ENCODE peak calls at places on chromosomes 6 and 20, in six cellular contexts. One of them, this sample, is unnamed.

GRCh38 chr6:144749263-144749662 is 464.1 kb downstream of the UTRN start:
- DNase-seq in stimulated activated CD8-positive, alpha-beta memory T cell treated with anti-CD3 and anti-CD28 coated beads, Interleukin-15, amount 100 ng/mL, for 24 hours: no peak
- DNase-seq in astrocyte of the spinal cord: no peak
- DNase-seq in thoracic aorta: no peak
- DNase-seq in body of pancreas: no peak
- DNase-seq in erythroblast: no peak
- DNase-seq in this sample: no peak

GRCh38 chr6:35090734-35091133 is 50.4 kb downstream of the TCP11 start:
- DNase-seq in stimulated activated CD8-positive, alpha-beta memory T cell treated with anti-CD3 and anti-CD28 coated beads, Interleukin-15, amount 100 ng/mL, for 24 hours: no peak
- DNase-seq in thoracic aorta: no peak
- DNase-seq in body of pancreas: no peak
- DNase-seq in erythroblast: no peak
- DNase-seq in astrocyte of the spinal cord: no peak
- DNase-seq in this sample: no peak

GRCh38 chr6:11654876-11655275 is 117.3 kb downstream of the TMEM170B start:
- DNase-seq in astrocyte of the spinal cord: peak
- DNase-seq in stimulated activated CD8-positive, alpha-beta memory T cell treated with anti-CD3 and anti-CD28 coated beads, Interleukin-15, amount 100 ng/mL, for 24 hours: no peak
- DNase-seq in body of pancreas: no peak
- DNase-seq in thoracic aorta: no peak
- DNase-seq in erythroblast: no peak
- DNase-seq in this sample: no peak

GRCh38 chr6:1797801-1798200 is 188.1 kb downstream of the FOXC1 start:
- DNase-seq in thoracic aorta: no peak
- DNase-seq in stimulated activated CD8-positive, alpha-beta memory T cell treated with anti-CD3 and anti-CD28 coated beads, Interleukin-15, amount 100 ng/mL, for 24 hours: no peak
- DNase-seq in erythroblast: no peak
- DNase-seq in body of pancreas: no peak
- DNase-seq in astrocyte of the spinal cord: peak
- DNase-seq in this sample: no peak

GRCh38 chr6:147117580-147117979 is 86.6 kb upstream of the STXBP5 start:
- DNase-seq in stimulated activated CD8-positive, alpha-beta memory T cell treated with anti-CD3 and anti-CD28 coated beads, Interleukin-15, amount 100 ng/mL, for 24 hours: no peak
- DNase-seq in body of pancreas: no peak
- DNase-seq in thoracic aorta: no peak
- DNase-seq in astrocyte of the spinal cord: no peak
- DNase-seq in erythroblast: no peak
- DNase-seq in this sample: no peak

GRCh38 chr6:148235446-148235845 is 107.2 kb upstream of the SASH1 start:
- DNase-seq in astrocyte of the spinal cord: peak
- DNase-seq in thoracic aorta: no peak
- DNase-seq in body of pancreas: no peak
- DNase-seq in stimulated activated CD8-positive, alpha-beta memory T cell treated with anti-CD3 and anti-CD28 coated beads, Interleukin-15, amount 100 ng/mL, for 24 hours: no peak
- DNase-seq in erythroblast: no peak
- DNase-seq in this sample: no peak

GRCh38 chr6:150069707-150070106 is 786 bp upstream of the ULBP3 start:
- DNase-seq in erythroblast: no peak
- DNase-seq in astrocyte of the spinal cord: no peak
- DNase-seq in thoracic aorta: no peak
- DNase-seq in body of pancreas: peak
- DNase-seq in stimulated activated CD8-positive, alpha-beta memory T cell treated with anti-CD3 and anti-CD28 coated beads, Interleukin-15, amount 100 ng/mL, for 24 hours: no peak
- DNase-seq in this sample: no peak

GRCh38 chr20:62174021-62174804 is 8.6 kb upstream of the MTG2 start:
- DNase-seq in erythroblast: no peak
- DNase-seq in body of pancreas: no peak
- DNase-seq in stimulated activated CD8-positive, alpha-beta memory T cell treated with anti-CD3 and anti-CD28 coated beads, Interleukin-15, amount 100 ng/mL, for 24 hours: no peak
- DNase-seq in thoracic aorta: no peak
- DNase-seq in astrocyte of the spinal cord: no peak
- DNase-seq in this sample: peak

GRCh38 chr20:58212636-58213035 is 15.8 kb downstream of the ANKRD60 start:
- DNase-seq in stimulated activated CD8-positive, alpha-beta memory T cell treated with anti-CD3 and anti-CD28 coated beads, Interleukin-15, amount 100 ng/mL, for 24 hours: no peak
- DNase-seq in erythroblast: no peak
- DNase-seq in body of pancreas: no peak
- DNase-seq in thoracic aorta: no peak
- DNase-seq in astrocyte of the spinal cord: no peak
- DNase-seq in this sample: no peak

GRCh38 chr20:50815162-50815989 is 20.5 kb downstream of the BCAS4 start:
- DNase-seq in body of pancreas: no peak
- DNase-seq in astrocyte of the spinal cord: peak
- DNase-seq in stimulated activated CD8-positive, alpha-beta memory T cell treated with anti-CD3 and anti-CD28 coated beads, Interleukin-15, amount 100 ng/mL, for 24 hours: no peak
- DNase-seq in thoracic aorta: no peak
- DNase-seq in erythroblast: no peak
- DNase-seq in this sample: no peak

GRCh38 chr20:4966826-4967751 is 34.2 kb downstream of the SLC23A2 start:
- DNase-seq in thoracic aorta: no peak
- DNase-seq in astrocyte of the spinal cord: no peak
- DNase-seq in stimulated activated CD8-positive, alpha-beta memory T cell treated with anti-CD3 and anti-CD28 coated beads, Interleukin-15, amount 100 ng/mL, for 24 hours: no peak
- DNase-seq in erythroblast: no peak
- DNase-seq in body of pancreas: no peak
- DNase-seq in this sample: no peak

GRCh38 chr20:35871311-35871771 is 83.0 kb downstream of the SCAND1 start:
- DNase-seq in thoracic aorta: no peak
- DNase-seq in body of pancreas: peak
- DNase-seq in stimulated activated CD8-positive, alpha-beta memory T cell treated with anti-CD3 and anti-CD28 coated beads, Interleukin-15, amount 100 ng/mL, for 24 hours: no peak
- DNase-seq in erythroblast: peak
- DNase-seq in astrocyte of the spinal cord: peak
- DNase-seq in this sample: no peak

GRCh38 chr6:42692151-42692911 is 30.1 kb downstream of the PRPH2 start:
- DNase-seq in body of pancreas: no peak
- DNase-seq in astrocyte of the spinal cord: peak
- DNase-seq in erythroblast: no peak
- DNase-seq in thoracic aorta: no peak
- DNase-seq in stimulated activated CD8-positive, alpha-beta memory T cell treated with anti-CD3 and anti-CD28 coated beads, Interleukin-15, amount 100 ng/mL, for 24 hours: no peak
- DNase-seq in this sample: no peak

GRCh38 chr6:55496201-55496600 is 82.8 kb downstream of the HMGCLL1 start:
- DNase-seq in stimulated activated CD8-positive, alpha-beta memory T cell treated with anti-CD3 and anti-CD28 coated beads, Interleukin-15, amount 100 ng/mL, for 24 hours: no peak
- DNase-seq in body of pancreas: no peak
- DNase-seq in astrocyte of the spinal cord: no peak
- DNase-seq in thoracic aorta: no peak
- DNase-seq in erythroblast: no peak
- DNase-seq in this sample: no peak

GRCh38 chr20:57256205-57256604 is 10.2 kb downstream of the BMP7 start:
- DNase-seq in stimulated activated CD8-positive, alpha-beta memory T cell treated with anti-CD3 and anti-CD28 coated beads, Interleukin-15, amount 100 ng/mL, for 24 hours: no peak
- DNase-seq in body of pancreas: no peak
- DNase-seq in erythroblast: no peak
- DNase-seq in thoracic aorta: no peak
- DNase-seq in astrocyte of the spinal cord: no peak
- DNase-seq in this sample: no peak

GRCh38 chr20:17565164-17565845 is 4.6 kb upstream of the DSTN start:
- DNase-seq in body of pancreas: no peak
- DNase-seq in astrocyte of the spinal cord: peak
- DNase-seq in thoracic aorta: no peak
- DNase-seq in stimulated activated CD8-positive, alpha-beta memory T cell treated with anti-CD3 and anti-CD28 coated beads, Interleukin-15, amount 100 ng/mL, for 24 hours: no peak
- DNase-seq in erythroblast: no peak
- DNase-seq in this sample: no peak

GRCh38 chr6:160215232-160215631 is 43.4 kb downstream of the SLC22A2 start:
- DNase-seq in erythroblast: no peak
- DNase-seq in stimulated activated CD8-positive, alpha-beta memory T cell treated with anti-CD3 and anti-CD28 coated beads, Interleukin-15, amount 100 ng/mL, for 24 hours: no peak
- DNase-seq in thoracic aorta: no peak
- DNase-seq in body of pancreas: no peak
- DNase-seq in astrocyte of the spinal cord: no peak
- DNase-seq in this sample: no peak

GRCh38 chr20:51651921-51652549 is 109.5 kb upstream of the NFATC2 start:
- DNase-seq in astrocyte of the spinal cord: no peak
- DNase-seq in body of pancreas: no peak
- DNase-seq in thoracic aorta: no peak
- DNase-seq in stimulated activated CD8-positive, alpha-beta memory T cell treated with anti-CD3 and anti-CD28 coated beads, Interleukin-15, amount 100 ng/mL, for 24 hours: no peak
- DNase-seq in erythroblast: no peak
- DNase-seq in this sample: no peak

GRCh38 chr6:45714795-45715507 is 300.7 kb downstream of the CLIC5 start:
- DNase-seq in body of pancreas: peak
- DNase-seq in astrocyte of the spinal cord: peak
- DNase-seq in thoracic aorta: no peak
- DNase-seq in stimulated activated CD8-positive, alpha-beta memory T cell treated with anti-CD3 and anti-CD28 coated beads, Interleukin-15, amount 100 ng/mL, for 24 hours: no peak
- DNase-seq in erythroblast: peak
- DNase-seq in this sample: no peak

GRCh38 chr6:118709859-118710350 is 58.5 kb upstream of the CEP85L start:
- DNase-seq in erythroblast: peak
- DNase-seq in stimulated activated CD8-positive, alpha-beta memory T cell treated with anti-CD3 and anti-CD28 coated beads, Interleukin-15, amount 100 ng/mL, for 24 hours: no peak
- DNase-seq in astrocyte of the spinal cord: peak
- DNase-seq in body of pancreas: peak
- DNase-seq in thoracic aorta: no peak
- DNase-seq in this sample: peak

GRCh38 chr20:44748005-44748370 is 2.3 kb downstream of the KCNK15 start:
- DNase-seq in astrocyte of the spinal cord: no peak
- DNase-seq in stimulated activated CD8-positive, alpha-beta memory T cell treated with anti-CD3 and anti-CD28 coated beads, Interleukin-15, amount 100 ng/mL, for 24 hours: no peak
- DNase-seq in thoracic aorta: no peak
- DNase-seq in erythroblast: peak
- DNase-seq in body of pancreas: no peak
- DNase-seq in this sample: no peak

GRCh38 chr6:112029045-112029822 is 24.7 kb upstream of the CCN6 start:
- DNase-seq in astrocyte of the spinal cord: peak
- DNase-seq in thoracic aorta: peak
- DNase-seq in erythroblast: peak
- DNase-seq in body of pancreas: peak
- DNase-seq in stimulated activated CD8-positive, alpha-beta memory T cell treated with anti-CD3 and anti-CD28 coated beads, Interleukin-15, amount 100 ng/mL, for 24 hours: peak
- DNase-seq in this sample: peak

GRCh38 chr6:17336425-17336824 is 55.3 kb downstream of the RBM24 start:
- DNase-seq in erythroblast: no peak
- DNase-seq in body of pancreas: no peak
- DNase-seq in stimulated activated CD8-positive, alpha-beta memory T cell treated with anti-CD3 and anti-CD28 coated beads, Interleukin-15, amount 100 ng/mL, for 24 hours: no peak
- DNase-seq in astrocyte of the spinal cord: peak
- DNase-seq in thoracic aorta: no peak
- DNase-seq in this sample: no peak

GRCh38 chr6:151948007-151948745 is 140.7 kb downstream of the ESR1 start:
- DNase-seq in stimulated activated CD8-positive, alpha-beta memory T cell treated with anti-CD3 and anti-CD28 coated beads, Interleukin-15, amount 100 ng/mL, for 24 hours: no peak
- DNase-seq in astrocyte of the spinal cord: no peak
- DNase-seq in thoracic aorta: no peak
- DNase-seq in erythroblast: no peak
- DNase-seq in body of pancreas: no peak
- DNase-seq in this sample: no peak

GRCh38 chr20:59123011-59123676 is 40.5 kb upstream of the ZNF831 start:
- DNase-seq in body of pancreas: no peak
- DNase-seq in erythroblast: no peak
- DNase-seq in stimulated activated CD8-positive, alpha-beta memory T cell treated with anti-CD3 and anti-CD28 coated beads, Interleukin-15, amount 100 ng/mL, for 24 hours: no peak
- DNase-seq in astrocyte of the spinal cord: no peak
- DNase-seq in thoracic aorta: no peak
- DNase-seq in this sample: no peak